ENCODE peak calls at places on chromosomes 5 and 9, in eight cellular contexts. Y is OCI-LY7; C is psoas muscle; Z is left lung; B is A549; F is aorta; M is tibial artery; O is CD8-positive, alpha-beta T cell. L is an unnamed sample.
A peak's percentile ranks its signal among the peaks of the same experiment; 100 is the strongest.

GRCh38 chr5:138276402-138277054 is 2.1 kb upstream of the GFRA3 start:
- DNase-seq in O (no peak), Z (no peak), B (no peak), M (no peak), C (no peak), Y (peak; percentile 7), F (no peak), L (no peak)

GRCh38 chr5:54234304-54234938 is 76.0 kb downstream of the ARL15 start:
- DNase-seq in O (no peak), M (no peak), F (no peak), C (no peak), Z (no peak), B (peak; percentile 16), Y (peak; percentile 49), L (no peak)

GRCh38 chr9:92728831-92729734 is 35.5 kb downstream of the BICD2 start:
- DNase-seq in Z (peak; percentile 65), C (no peak), O (no peak), F (peak; percentile 66), B (no peak), M (no peak), Y (peak; percentile 91), L (no peak)

GRCh38 chr9:137694962-137695875 is 76.4 kb downstream of the EHMT1 start:
- DNase-seq in Z (no peak), B (peak; percentile 54), O (no peak), Y (peak; percentile 79), F (no peak), C (peak; percentile 51), M (no peak), L (peak; percentile 67)

GRCh38 chr9:18404482-18405029 is 69.4 kb upstream of the ADAMTSL1 start:
- DNase-seq in Z (no peak), O (no peak), C (no peak), B (no peak), F (no peak), M (no peak), Y (no peak), L (no peak)

GRCh38 chr9:93893899-93894690 is 61.1 kb downstream of the BARX1 start:
- DNase-seq in Z (no peak), M (peak; percentile 48), B (no peak), Y (no peak), O (no peak), C (peak; percentile 2), F (peak; percentile 58), L (no peak)

GRCh38 chr5:147887026-147887627 is 8.6 kb downstream of the SCGB3A2 start:
- DNase-seq in M (no peak), F (no peak), C (no peak), O (no peak), Y (peak; percentile 20), B (peak; percentile 5), Z (no peak), L (no peak)

GRCh38 chr9:134539613-134540012 is 102.0 kb upstream of the COL5A1 start:
- DNase-seq in M (no peak), F (peak; percentile 47), B (no peak), Y (no peak), C (no peak), O (no peak), Z (no peak), L (no peak)

DNA sequence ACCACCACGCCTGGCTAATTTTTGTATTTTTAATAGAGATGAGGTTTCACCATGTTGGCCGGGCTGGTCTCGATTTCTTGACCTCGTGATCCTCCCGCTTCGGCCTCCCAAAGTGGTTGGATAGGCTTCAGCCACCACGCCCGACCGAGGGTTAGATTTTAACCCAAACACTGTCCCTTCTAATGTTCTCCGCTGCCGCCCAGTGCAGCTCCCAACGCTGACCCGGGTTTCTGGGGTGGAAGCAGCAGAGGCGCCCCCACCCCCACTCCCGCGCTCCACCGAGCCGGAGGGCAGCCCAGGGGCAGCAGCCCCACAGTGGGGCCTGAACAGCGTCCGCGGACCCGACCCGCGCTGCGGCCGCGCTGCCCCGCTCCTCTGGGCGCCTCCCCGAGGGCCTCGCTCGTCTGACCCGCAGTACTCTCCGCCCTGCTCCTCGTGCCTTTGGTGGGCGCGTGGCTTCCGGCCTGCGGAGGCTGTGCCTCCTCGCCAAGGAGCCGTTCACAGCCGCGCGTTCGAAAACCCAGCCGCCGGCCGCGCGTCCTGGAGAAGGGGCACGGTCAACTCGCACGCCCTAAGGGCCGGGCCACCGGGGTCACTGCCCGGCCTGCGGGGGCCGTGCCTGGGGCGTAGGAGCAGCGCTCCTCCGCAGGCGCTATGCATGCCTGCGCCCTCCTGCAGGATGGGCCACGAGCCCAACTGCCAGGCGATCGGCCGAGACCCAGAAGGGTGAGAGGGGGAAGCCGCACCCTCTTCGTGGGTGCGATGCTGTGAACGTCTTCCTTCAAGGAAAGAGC is 83.0 kb downstream of the HSD17B3 start:
- DNase-seq in F (peak; percentile 78), B (no peak), Y (no peak), O (no peak), C (no peak), Z (no peak), M (peak; percentile 64), L (no peak)
- H3K4me3 ChIP-seq in F (no peak overlapping the region), B (no peak overlapping the region), Y (no peak overlapping the region), O (no peak overlapping the region), C (peak overlapping the region; percentile 43), Z (no peak overlapping the region), M (peak overlapping the region; percentile 46), L (no peak overlapping the region)

GRCh38 chr5:113230711-113231652 is 203.8 kb downstream of the TSSK1B start:
- DNase-seq in B (no peak), F (no peak), C (no peak), Z (no peak), Y (no peak), M (no peak), O (no peak), L (no peak)

GRCh38 chr5:113231653-113232000 is 203.2 kb downstream of the TSSK1B start:
- DNase-seq in F (no peak), Z (no peak), B (no peak), O (no peak), M (no peak), C (no peak), Y (no peak), L (no peak)

GRCh38 chr5:113233606-113234005 is 201.2 kb downstream of the TSSK1B start:
- DNase-seq in Z (no peak), O (no peak), B (no peak), F (no peak), M (no peak), Y (no peak), C (no peak), L (no peak)

GRCh38 chr5:113232667-113233066 is 202.1 kb downstream of the TSSK1B start:
- DNase-seq in O (no peak), M (no peak), B (no peak), F (no peak), Z (no peak), Y (no peak), C (no peak), L (no peak)

DNA sequence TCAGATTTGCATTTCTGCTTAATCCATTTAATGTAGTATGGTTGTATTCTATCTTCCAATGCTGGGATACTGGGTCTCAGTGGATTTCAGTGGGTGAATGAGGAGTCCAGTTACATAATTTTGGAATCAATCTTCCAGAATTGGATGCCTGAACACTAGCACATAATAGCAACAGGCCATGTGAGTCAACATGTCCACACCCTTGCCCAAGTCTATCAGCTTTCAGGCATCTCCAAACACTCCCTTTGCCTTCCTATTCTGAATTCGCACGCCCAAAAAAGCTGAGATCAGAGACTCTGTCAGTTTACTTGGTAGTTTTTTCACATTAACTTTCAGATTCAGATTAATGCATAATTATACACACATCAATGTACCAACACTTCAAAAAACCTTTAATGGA is 202.5 kb downstream of the TSSK1B start:
- DNase-seq in M (no peak), Y (no peak), F (no peak), O (no peak), C (no peak), Z (no peak), B (no peak), L (no peak)
- H3K4me1 ChIP-seq in M (peaks cover 12% of the 10 kb centered on the region), Y (no peaks in the 10 kb centered on the region), F (no peaks in the 10 kb centered on the region), O (no peaks in the 10 kb centered on the region), C (peaks cover 20% of the 10 kb centered on the region), Z (no peaks in the 10 kb centered on the region), B (no peaks in the 10 kb centered on the region), L (peaks cover 5% of the 10 kb centered on the region)

GRCh38 chr9:35603506-35603985 is 1.5 kb upstream of the TESK1 start:
- DNase-seq in Y (no peak), Z (peak; percentile 63), O (no peak), C (peak; percentile 87), M (peak; percentile 94), B (no peak), F (peak; percentile 86), L (no peak)

GRCh38 chr9:35603986-35604577 is 980 bp upstream of the TESK1 start:
- DNase-seq in F (peak; percentile 100), M (peak; percentile 100), C (peak; percentile 100), Z (peak; percentile 100), O (peak; percentile 99), Y (peak; percentile 100), B (peak; percentile 99), L (peak; percentile 98)

GRCh38 chr9:35599763-35600604 is 5.1 kb upstream of the TESK1 start:
- DNase-seq in Y (no peak), Z (no peak), B (no peak), C (peak; percentile 37), O (no peak), M (no peak), F (no peak), L (no peak)

GRCh38 chr9:35594471-35594870 is 10.6 kb upstream of the TESK1 start:
- DNase-seq in Z (no peak), F (no peak), C (no peak), Y (no peak), B (no peak), M (no peak), O (no peak), L (no peak)

DNA sequence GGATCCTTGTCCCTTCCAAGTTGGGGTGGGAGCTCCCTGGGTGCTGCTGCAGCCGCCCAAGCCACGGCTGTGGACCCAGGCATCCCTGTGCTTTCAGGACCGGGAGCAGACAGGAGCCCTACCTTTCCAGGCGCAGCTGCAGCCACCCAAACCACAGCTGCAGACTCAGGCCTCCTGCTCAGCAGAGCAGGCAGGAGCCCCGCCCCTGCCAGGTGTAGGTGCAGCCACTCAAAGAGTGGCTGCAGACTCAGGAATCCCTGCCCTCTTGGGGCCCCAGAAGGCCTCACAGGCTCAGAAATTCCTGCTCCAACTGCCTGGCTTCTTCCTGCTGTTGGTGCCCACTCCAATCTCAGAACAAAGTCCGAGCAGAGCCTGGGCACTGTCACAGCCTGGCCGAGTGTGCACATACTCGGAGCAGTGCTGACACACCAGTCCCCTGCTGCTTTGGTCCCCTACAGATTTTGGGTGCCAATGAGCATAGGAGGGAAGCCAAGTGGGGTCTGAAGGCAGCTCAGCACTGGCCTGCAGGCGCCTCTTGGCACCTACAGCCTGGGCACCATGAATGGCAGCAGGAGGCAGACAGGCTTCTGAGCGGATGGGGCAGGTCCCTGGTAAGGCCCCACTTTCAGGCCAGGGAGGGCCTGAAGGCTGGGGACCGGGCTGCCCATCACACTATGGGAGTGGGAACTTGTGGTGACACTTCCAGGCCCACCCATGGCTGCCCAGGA is 6.0 kb upstream of the TESK1 start:
- DNase-seq in F (no peak), C (no peak), M (no peak), B (no peak), Z (no peak), O (no peak), Y (peak; percentile 61), L (no peak)
- H3K27ac ChIP-seq in F (no peak overlapping the region), C (no peak overlapping the region), M (no peak overlapping the region), B (no peak overlapping the region), Z (no peak overlapping the region), O (no peak overlapping the region), Y (no peak overlapping the region), L (no peak overlapping the region)

DNA sequence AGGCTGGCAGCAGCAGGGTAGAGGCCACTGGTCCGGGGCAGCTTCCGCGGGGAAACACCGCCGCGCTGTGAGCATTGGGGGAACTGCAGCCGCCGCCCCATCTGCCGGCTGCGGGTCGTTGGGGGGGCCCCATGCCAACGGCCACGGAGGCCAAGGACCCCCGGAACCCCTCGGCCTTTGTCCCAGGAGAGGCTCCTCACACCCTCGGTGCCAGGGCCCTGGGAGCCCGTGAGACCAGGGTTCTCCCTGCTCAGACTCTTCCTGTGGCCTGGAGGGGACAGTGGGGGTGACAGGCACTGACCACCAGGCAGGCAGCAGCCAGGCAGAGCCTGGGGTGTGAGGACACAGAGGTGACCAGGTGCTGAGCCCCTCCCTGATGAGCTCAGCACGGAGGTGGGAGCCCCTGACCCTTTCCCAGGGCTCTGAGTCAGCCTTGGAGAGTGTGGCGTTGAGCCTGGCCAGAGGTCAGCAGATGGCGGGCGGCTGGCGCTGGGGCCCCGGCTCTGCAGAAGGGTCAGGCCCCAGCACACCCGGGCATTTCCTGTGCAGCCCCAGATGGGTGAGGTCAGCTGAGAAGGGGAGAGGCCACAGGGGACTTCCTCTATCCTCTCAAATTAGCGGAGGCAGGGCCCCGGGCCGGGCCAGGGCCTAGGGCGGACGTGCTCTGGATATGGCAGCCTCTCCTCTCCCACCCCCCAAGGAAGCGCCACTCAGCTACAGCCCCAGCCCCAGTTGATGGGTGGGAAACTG is 17.9 kb upstream of the EGFL7 start:
- DNase-seq in O (peak; percentile 47), Y (peak; percentile 63), Z (peak; percentile 89), B (peak; percentile 88), C (peak; percentile 75), F (no peak), M (peak; percentile 88), L (no peak)
- H3K4me3 ChIP-seq in O (no peak overlapping the region), Y (no peak overlapping the region), Z (peak overlapping the region; percentile 39), B (peak overlapping the region; percentile 32), C (peak overlapping the region; percentile 63), F (no peak overlapping the region), M (peak overlapping the region; percentile 19), L (no peak overlapping the region)

L was measured in iPS DF 6.9.